ENCODE peak calls at places on chromosomes 2 and 18, in six cellular contexts. Q is stimulated activated CD8-positive, alpha-beta memory T cell treated with anti-CD3 and anti-CD28 coated beads, Interleukin-7, amount 100 ng/mL, for 1 hour; G is GM13976; W is stomach; D is fibroblast of gingiva; X is HTR-8/SVneo. J is an unnamed sample.

GRCh38 chr18:74252032-74252380 is 39.8 kb downstream of the CYB5A start:
- DNase-seq in X (no peak), W (no peak), G (no peak), Q (no peak), D (peak), J (no peak)

GRCh38 chr2:111975819-111976218 is 77.4 kb downstream of the MERTK start:
- DNase-seq in X (no peak), G (no peak), W (no peak), D (no peak), Q (no peak), J (no peak)

GRCh38 chr2:152036611-152037469 is 62.0 kb downstream of the CACNB4 start:
- DNase-seq in W (peak), G (peak), X (peak), D (peak), Q (peak), J (no peak)

GRCh38 chr2:43513216-43513615 is 82.6 kb downstream of the THADA start:
- DNase-seq in X (no peak), W (no peak), Q (no peak), D (peak), G (peak), J (no peak)

GRCh38 chr2:114550364-114550763 is 107.9 kb downstream of the DPP10 start:
- DNase-seq in Q (no peak), X (no peak), W (no peak), D (no peak), G (no peak), J (no peak)

GRCh38 chr2:135947483-135947882 is 37.9 kb downstream of the DARS1 start:
- DNase-seq in D (no peak), X (no peak), Q (no peak), G (no peak), W (no peak), J (no peak)

GRCh38 chr2:158619496-158619895 is 162.7 kb downstream of the PKP4 start:
- DNase-seq in X (no peak), G (no peak), D (peak), Q (no peak), W (peak), J (no peak)

GRCh38 chr2:238267884-238268680 is 20.3 kb downstream of the PER2 start:
- DNase-seq in W (no peak), D (no peak), X (no peak), Q (no peak), G (no peak), J (no peak)

GRCh38 chr2:24164416-24164973 is 10.4 kb upstream of the FAM228A start:
- DNase-seq in Q (no peak), G (peak), D (no peak), W (peak), X (peak), J (no peak)

GRCh38 chr2:28356095-28356911 is 36.4 kb upstream of the FOSL2 start:
- DNase-seq in Q (no peak), D (peak), X (no peak), G (no peak), W (peak), J (peak)

GRCh38 chr2:112541315-112542122 is 746 bp upstream of the POLR1B start:
- DNase-seq in Q (peak), X (peak), G (peak), W (no peak), D (peak), J (no peak)

GRCh38 chr2:195535911-195536522 is 121.0 kb upstream of the SLC39A10 start:
- DNase-seq in Q (peak), D (no peak), X (no peak), W (no peak), G (peak), J (peak)

J was measured in ascending aorta.